ENCODE peak calls at places on chromosomes 7 and 10, in six cellular contexts. One of them, this sample, is unnamed.
A peak's percentile ranks its signal among the peaks of the same experiment; 100 is the strongest.

GRCh38 chr10:34280599-34281374 is 534.3 kb downstream of the PARD3 start:
- DNase-seq in stomach: no peak
- DNase-seq in H7: peak; percentile 10
- DNase-seq in transverse colon: no peak
- DNase-seq in H9: peak; percentile 43
- DNase-seq in fibroblast of lung: peak; percentile 98
- DNase-seq in this sample: no peak

GRCh38 chr10:105150486-105150885 is 509.4 kb downstream of the SORCS3 start:
- DNase-seq in stomach: no peak
- DNase-seq in H7: no peak
- DNase-seq in transverse colon: no peak
- DNase-seq in H9: no peak
- DNase-seq in fibroblast of lung: no peak
- DNase-seq in this sample: no peak

GRCh38 chr10:4221315-4221714 is 436.3 kb upstream of the KLF6 start:
- DNase-seq in stomach: no peak
- DNase-seq in H7: no peak
- DNase-seq in transverse colon: no peak
- DNase-seq in H9: no peak
- DNase-seq in fibroblast of lung: no peak
- DNase-seq in this sample: no peak

GRCh38 chr10:13555884-13556529 is 27.2 kb upstream of the BEND7 start:
- DNase-seq in stomach: no peak
- DNase-seq in H7: no peak
- DNase-seq in transverse colon: no peak
- DNase-seq in H9: no peak
- DNase-seq in fibroblast of lung: no peak
- DNase-seq in this sample: no peak

GRCh38 chr7:20653636-20654035 is 38.2 kb downstream of the ABCB5 start:
- DNase-seq in stomach: no peak
- DNase-seq in H7: no peak
- DNase-seq in transverse colon: no peak
- DNase-seq in H9: no peak
- DNase-seq in fibroblast of lung: no peak
- DNase-seq in this sample: no peak

GRCh38 chr10:113572520-113573290 is 19.9 kb downstream of the HABP2 start:
- DNase-seq in stomach: no peak
- DNase-seq in H7: peak; percentile 41
- DNase-seq in transverse colon: no peak
- DNase-seq in H9: no peak
- DNase-seq in fibroblast of lung: no peak
- DNase-seq in this sample: no peak

GRCh38 chr10:7318836-7319235 is 92.0 kb downstream of the SFMBT2 start:
- DNase-seq in stomach: no peak
- DNase-seq in H7: no peak
- DNase-seq in transverse colon: no peak
- DNase-seq in H9: no peak
- DNase-seq in fibroblast of lung: no peak
- DNase-seq in this sample: no peak

GRCh38 chr7:89133819-89134218 is 338.3 kb upstream of the TEX47 start:
- DNase-seq in stomach: no peak
- DNase-seq in H7: no peak
- DNase-seq in transverse colon: no peak
- DNase-seq in H9: no peak
- DNase-seq in fibroblast of lung: no peak
- DNase-seq in this sample: no peak

GRCh38 chr10:47449979-47450378 is 33.9 kb downstream of the ANXA8 start:
- DNase-seq in stomach: no peak
- DNase-seq in H7: no peak
- DNase-seq in transverse colon: no peak
- DNase-seq in H9: peak; percentile 19
- DNase-seq in fibroblast of lung: no peak
- DNase-seq in this sample: no peak

GRCh38 chr7:140156460-140157080 is 20.2 kb downstream of the KDM7A start:
- DNase-seq in stomach: no peak
- DNase-seq in H7: no peak
- DNase-seq in transverse colon: no peak
- DNase-seq in H9: no peak
- DNase-seq in fibroblast of lung: no peak
- DNase-seq in this sample: no peak

GRCh38 chr7:46586406-46586805 is 665.3 kb upstream of the IGFBP3 start:
- DNase-seq in stomach: no peak
- DNase-seq in H7: no peak
- DNase-seq in transverse colon: no peak
- DNase-seq in H9: no peak
- DNase-seq in fibroblast of lung: peak; percentile 69
- DNase-seq in this sample: no peak

GRCh38 chr7:77626515-77627306 is 69.5 kb upstream of the RSBN1L start:
- DNase-seq in stomach: no peak
- DNase-seq in H7: no peak
- DNase-seq in transverse colon: no peak
- DNase-seq in H9: no peak
- DNase-seq in fibroblast of lung: peak; percentile 53
- DNase-seq in this sample: no peak

GRCh38 chr7:26639695-26640094 is 224.7 kb downstream of the SKAP2 start:
- DNase-seq in stomach: no peak
- DNase-seq in H7: no peak
- DNase-seq in transverse colon: no peak
- DNase-seq in H9: no peak
- DNase-seq in fibroblast of lung: no peak
- DNase-seq in this sample: no peak

GRCh38 chr7:116706668-116707126 is 34.7 kb downstream of the MET start:
- DNase-seq in stomach: no peak
- DNase-seq in H7: no peak
- DNase-seq in transverse colon: no peak
- DNase-seq in H9: no peak
- DNase-seq in fibroblast of lung: peak; percentile 59
- DNase-seq in this sample: peak; percentile 81

DNA sequence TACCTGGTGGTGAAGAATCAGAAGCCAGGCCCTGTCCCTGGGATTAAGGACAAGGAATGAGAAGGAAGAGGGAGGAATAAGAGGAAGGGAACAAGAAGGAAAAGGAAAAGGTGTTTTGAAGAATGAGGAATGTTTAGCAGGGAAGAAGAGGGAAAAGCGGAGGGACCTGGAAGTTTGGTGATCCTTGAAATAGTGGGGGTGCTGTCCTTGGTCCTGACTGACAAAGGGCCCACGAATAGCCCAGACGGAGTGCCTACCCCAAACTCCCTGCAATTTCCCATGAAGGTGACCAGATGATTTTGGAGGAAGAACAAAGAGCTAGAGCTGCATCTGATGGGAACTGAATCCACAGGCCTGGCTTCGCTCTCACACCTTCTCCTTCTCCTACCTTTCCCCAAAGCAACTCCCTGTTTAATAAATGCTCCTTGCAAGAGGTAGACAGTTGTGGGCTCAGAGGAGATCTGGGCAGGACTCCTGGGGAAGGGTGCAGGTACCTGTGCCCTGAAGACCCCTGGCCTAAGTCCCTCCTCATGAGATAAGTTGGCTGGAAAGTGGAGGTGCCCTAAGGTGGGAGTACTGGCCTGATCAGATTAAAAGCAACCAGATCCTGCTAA is 19.3 kb downstream of the KAZALD1 start:
- DNase-seq in stomach: no peak
- DNase-seq in H7: peak; percentile 81
- DNase-seq in transverse colon: no peak
- DNase-seq in H9: peak; percentile 61
- DNase-seq in fibroblast of lung: peak; percentile 39
- DNase-seq in this sample: no peak
- H3K27me3 ChIP-seq in stomach: peaks cover 28% of the 10 kb centered on the region
- H3K27me3 ChIP-seq in H7: peaks cover 21% of the 10 kb centered on the region
- H3K27me3 ChIP-seq in transverse colon: peaks cover 84% of the 10 kb centered on the region
- H3K27me3 ChIP-seq in H9: peaks cover 2% of the 10 kb centered on the region
- H3K27me3 ChIP-seq in fibroblast of lung: peaks cover 20% of the 10 kb centered on the region
- H3K27me3 ChIP-seq in this sample: peaks cover 24% of the 10 kb centered on the region

GRCh38 chr10:128579280-128579679 is 453.1 kb upstream of the MKI67 start:
- DNase-seq in stomach: no peak
- DNase-seq in H7: peak; percentile 38
- DNase-seq in transverse colon: no peak
- DNase-seq in H9: no peak
- DNase-seq in fibroblast of lung: no peak
- DNase-seq in this sample: no peak
- H3K27me3 ChIP-seq in stomach: no peaks in the 10 kb centered on the region
- H3K27me3 ChIP-seq in H7: peaks cover 3% of the 10 kb centered on the region
- H3K27me3 ChIP-seq in transverse colon: no peaks in the 10 kb centered on the region
- H3K27me3 ChIP-seq in H9: peaks cover 4% of the 10 kb centered on the region
- H3K27me3 ChIP-seq in fibroblast of lung: no peaks in the 10 kb centered on the region
- H3K27me3 ChIP-seq in this sample: no peaks in the 10 kb centered on the region

GRCh38 chr7:100900978-100901377 is 5.3 kb upstream of the ACHE start:
- DNase-seq in stomach: no peak
- DNase-seq in H7: no peak
- DNase-seq in transverse colon: no peak
- DNase-seq in H9: no peak
- DNase-seq in fibroblast of lung: no peak
- DNase-seq in this sample: no peak
- H3K27me3 ChIP-seq in stomach: peaks cover 17% of the 10 kb centered on the region
- H3K27me3 ChIP-seq in H7: peaks cover 9% of the 10 kb centered on the region
- H3K27me3 ChIP-seq in transverse colon: peaks cover 32% of the 10 kb centered on the region
- H3K27me3 ChIP-seq in H9: peaks cover 6% of the 10 kb centered on the region
- H3K27me3 ChIP-seq in fibroblast of lung: peaks cover 21% of the 10 kb centered on the region
- H3K27me3 ChIP-seq in this sample: peaks cover 2% of the 10 kb centered on the region

GRCh38 chr10:102408728-102409603 is 9.6 kb downstream of the PSD start:
- DNase-seq in stomach: no peak
- DNase-seq in H7: peak; percentile 91
- DNase-seq in transverse colon: peak; percentile 64
- DNase-seq in H9: no peak
- DNase-seq in fibroblast of lung: peak; percentile 30
- DNase-seq in this sample: no peak
- H3K27me3 ChIP-seq in stomach: peaks cover 68% of the 10 kb centered on the region
- H3K27me3 ChIP-seq in H7: peaks cover 46% of the 10 kb centered on the region
- H3K27me3 ChIP-seq in transverse colon: peaks cover 57% of the 10 kb centered on the region
- H3K27me3 ChIP-seq in H9: peaks cover 27% of the 10 kb centered on the region
- H3K27me3 ChIP-seq in fibroblast of lung: peaks cover 61% of the 10 kb centered on the region
- H3K27me3 ChIP-seq in this sample: peaks cover 31% of the 10 kb centered on the region

GRCh38 chr7:100896743-100897051 is 1.0 kb upstream of the ACHE start:
- DNase-seq in stomach: no peak
- DNase-seq in H7: peak; percentile 82
- DNase-seq in transverse colon: no peak
- DNase-seq in H9: no peak
- DNase-seq in fibroblast of lung: no peak
- DNase-seq in this sample: no peak

GRCh38 chr7:100895701-100895955 is at the start of gene ACHE:
- DNase-seq in stomach: no peak
- DNase-seq in H7: peak; percentile 88
- DNase-seq in transverse colon: no peak
- DNase-seq in H9: no peak
- DNase-seq in fibroblast of lung: no peak
- DNase-seq in this sample: no peak

GRCh38 chr7:100897111-100897608 is 1.5 kb upstream of the ACHE start:
- DNase-seq in stomach: peak; percentile 63
- DNase-seq in H7: peak; percentile 80
- DNase-seq in transverse colon: peak; percentile 76
- DNase-seq in H9: peak; percentile 64
- DNase-seq in fibroblast of lung: no peak
- DNase-seq in this sample: peak; percentile 64

GRCh38 chr7:100894860-100895700 is 608 bp downstream of the ACHE start:
- DNase-seq in stomach: peak; percentile 50
- DNase-seq in H7: peak; percentile 97
- DNase-seq in transverse colon: peak; percentile 62
- DNase-seq in H9: peak; percentile 80
- DNase-seq in fibroblast of lung: no peak
- DNase-seq in this sample: peak; percentile 31

GRCh38 chr7:100895956-100896742 is 461 bp upstream of the ACHE start:
- DNase-seq in stomach: peak; percentile 54
- DNase-seq in H7: peak; percentile 72
- DNase-seq in transverse colon: peak; percentile 78
- DNase-seq in H9: peak; percentile 73
- DNase-seq in fibroblast of lung: no peak
- DNase-seq in this sample: peak; percentile 77
- H3K27me3 ChIP-seq in stomach: peaks cover 34% of the 10 kb centered on the region
- H3K27me3 ChIP-seq in H7: peaks cover 12% of the 10 kb centered on the region
- H3K27me3 ChIP-seq in transverse colon: peaks cover 54% of the 10 kb centered on the region
- H3K27me3 ChIP-seq in H9: peaks cover 7% of the 10 kb centered on the region
- H3K27me3 ChIP-seq in fibroblast of lung: peaks cover 30% of the 10 kb centered on the region
- H3K27me3 ChIP-seq in this sample: peaks cover 3% of the 10 kb centered on the region

GRCh38 chr7:148337166-148337565 is 253.4 kb upstream of the C7orf33 start:
- DNase-seq in stomach: no peak
- DNase-seq in H7: peak; percentile 53
- DNase-seq in transverse colon: no peak
- DNase-seq in H9: peak; percentile 63
- DNase-seq in fibroblast of lung: no peak
- DNase-seq in this sample: peak; percentile 33
- H3K27me3 ChIP-seq in stomach: peaks cover 37% of the 10 kb centered on the region
- H3K27me3 ChIP-seq in H7: no peaks in the 10 kb centered on the region
- H3K27me3 ChIP-seq in transverse colon: peaks cover 52% of the 10 kb centered on the region
- H3K27me3 ChIP-seq in H9: no peaks in the 10 kb centered on the region
- H3K27me3 ChIP-seq in fibroblast of lung: no peaks in the 10 kb centered on the region
- H3K27me3 ChIP-seq in this sample: peaks cover 13% of the 10 kb centered on the region

GRCh38 chr10:121607310-121608055 is 9.2 kb upstream of the FGFR2 start:
- DNase-seq in stomach: no peak
- DNase-seq in H7: no peak
- DNase-seq in transverse colon: no peak
- DNase-seq in H9: no peak
- DNase-seq in fibroblast of lung: no peak
- DNase-seq in this sample: no peak
- H3K27me3 ChIP-seq in stomach: peaks cover 8% of the 10 kb centered on the region
- H3K27me3 ChIP-seq in H7: peaks cover 7% of the 10 kb centered on the region
- H3K27me3 ChIP-seq in transverse colon: no peaks in the 10 kb centered on the region
- H3K27me3 ChIP-seq in H9: no peaks in the 10 kb centered on the region
- H3K27me3 ChIP-seq in fibroblast of lung: no peaks in the 10 kb centered on the region
- H3K27me3 ChIP-seq in this sample: no peaks in the 10 kb centered on the region

GRCh38 chr10:117670116-117670515 is 127.6 kb downstream of the EMX2 start:
- DNase-seq in stomach: no peak
- DNase-seq in H7: no peak
- DNase-seq in transverse colon: no peak
- DNase-seq in H9: no peak
- DNase-seq in fibroblast of lung: no peak
- DNase-seq in this sample: no peak
- H3K27me3 ChIP-seq in stomach: no peaks in the 10 kb centered on the region
- H3K27me3 ChIP-seq in H7: no peaks in the 10 kb centered on the region
- H3K27me3 ChIP-seq in transverse colon: no peaks in the 10 kb centered on the region
- H3K27me3 ChIP-seq in H9: no peaks in the 10 kb centered on the region
- H3K27me3 ChIP-seq in fibroblast of lung: no peaks in the 10 kb centered on the region
- H3K27me3 ChIP-seq in this sample: no peaks in the 10 kb centered on the region